ENCODE peak calls at places on chromosomes 12 and 14, in ten cellular contexts. One of them, this sample, is unnamed. For H3K79me2, the result is how much of the 10 kb centered on the place peaks cover.

GRCh38 chr12:117472983-117473382 is 111.6 kb upstream of the NOS1 start:
- DNase-seq in GM23338: peak
- DNase-seq in fibroblast of lung: no peak
- DNase-seq in GM23248: peak
- DNase-seq in mesendoderm: peak
- DNase-seq in H9: peak
- DNase-seq in K562: peak
- DNase-seq in PC-9: no peak
- DNase-seq in PC-3: peak
- DNase-seq in neural progenitor cell: peak
- DNase-seq in this sample: no peak

GRCh38 chr12:58712981-58713380 is 207.3 kb downstream of the LRIG3 start:
- DNase-seq in PC-9: no peak
- DNase-seq in H9: no peak
- DNase-seq in K562: no peak
- DNase-seq in PC-3: no peak
- DNase-seq in neural progenitor cell: no peak
- DNase-seq in fibroblast of lung: peak
- DNase-seq in mesendoderm: no peak
- DNase-seq in GM23338: no peak
- DNase-seq in GM23248: peak
- DNase-seq in this sample: no peak

GRCh38 chr12:24901975-24902461 is 46.9 kb downstream of the BCAT1 start:
- DNase-seq in neural progenitor cell: peak
- DNase-seq in PC-3: no peak
- DNase-seq in H9: peak
- DNase-seq in PC-9: no peak
- DNase-seq in K562: no peak
- DNase-seq in fibroblast of lung: peak
- DNase-seq in mesendoderm: peak
- DNase-seq in GM23248: no peak
- DNase-seq in GM23338: peak
- DNase-seq in this sample: peak

GRCh38 chr12:89038831-89039509 is 313.3 kb downstream of the DUSP6 start:
- DNase-seq in K562: no peak
- DNase-seq in mesendoderm: no peak
- DNase-seq in fibroblast of lung: no peak
- DNase-seq in GM23338: no peak
- DNase-seq in PC-9: no peak
- DNase-seq in H9: no peak
- DNase-seq in GM23248: no peak
- DNase-seq in neural progenitor cell: no peak
- DNase-seq in PC-3: no peak
- DNase-seq in this sample: no peak

GRCh38 chr12:68349921-68350606 is 17.9 kb upstream of the MDM1 start:
- DNase-seq in PC-9: no peak
- DNase-seq in GM23248: peak
- DNase-seq in neural progenitor cell: no peak
- DNase-seq in H9: no peak
- DNase-seq in PC-3: peak
- DNase-seq in GM23338: no peak
- DNase-seq in K562: no peak
- DNase-seq in fibroblast of lung: no peak
- DNase-seq in mesendoderm: no peak
- DNase-seq in this sample: no peak

GRCh38 chr12:100795193-100796179 is 910 bp downstream of the ANO4 start:
- DNase-seq in GM23338: no peak
- DNase-seq in PC-3: no peak
- DNase-seq in H9: no peak
- DNase-seq in neural progenitor cell: no peak
- DNase-seq in fibroblast of lung: peak
- DNase-seq in PC-9: no peak
- DNase-seq in GM23248: peak
- DNase-seq in mesendoderm: peak
- DNase-seq in K562: no peak
- DNase-seq in this sample: no peak

GRCh38 chr14:105499256-105500035 is 8.4 kb downstream of the TEDC1 start:
- DNase-seq in mesendoderm: no peak
- DNase-seq in GM23338: no peak
- DNase-seq in PC-9: no peak
- DNase-seq in fibroblast of lung: no peak
- DNase-seq in neural progenitor cell: no peak
- DNase-seq in PC-3: no peak
- DNase-seq in H9: peak
- DNase-seq in GM23248: no peak
- DNase-seq in K562: no peak
- DNase-seq in this sample: no peak

GRCh38 chr12:52461693-52462092 is 9.7 kb upstream of the KRT6B start:
- DNase-seq in H9: no peak
- DNase-seq in neural progenitor cell: no peak
- DNase-seq in K562: no peak
- DNase-seq in GM23248: no peak
- DNase-seq in PC-9: no peak
- DNase-seq in GM23338: no peak
- DNase-seq in mesendoderm: peak
- DNase-seq in PC-3: no peak
- DNase-seq in fibroblast of lung: no peak
- DNase-seq in this sample: no peak

GRCh38 chr12:38895446-38895845 is 9.9 kb downstream of the CPNE8 start:
- DNase-seq in K562: no peak
- DNase-seq in fibroblast of lung: no peak
- DNase-seq in H9: no peak
- DNase-seq in PC-9: no peak
- DNase-seq in mesendoderm: no peak
- DNase-seq in neural progenitor cell: no peak
- DNase-seq in PC-3: no peak
- DNase-seq in GM23338: no peak
- DNase-seq in GM23248: no peak
- DNase-seq in this sample: no peak

GRCh38 chr12:87270894-87271293 is 758.3 kb downstream of the C12orf50 start:
- DNase-seq in K562: no peak
- DNase-seq in H9: no peak
- DNase-seq in mesendoderm: no peak
- DNase-seq in GM23248: peak
- DNase-seq in PC-9: no peak
- DNase-seq in GM23338: no peak
- DNase-seq in fibroblast of lung: peak
- DNase-seq in PC-3: peak
- DNase-seq in neural progenitor cell: peak
- DNase-seq in this sample: no peak

GRCh38 chr14:40985584-40985983 is 621.1 kb upstream of the LRFN5 start:
- DNase-seq in mesendoderm: no peak
- DNase-seq in K562: no peak
- DNase-seq in H9: no peak
- DNase-seq in PC-3: no peak
- DNase-seq in PC-9: no peak
- DNase-seq in GM23338: no peak
- DNase-seq in fibroblast of lung: no peak
- DNase-seq in neural progenitor cell: no peak
- DNase-seq in GM23248: no peak
- DNase-seq in this sample: no peak

GRCh38 chr12:65999564-66000280 is 130.8 kb downstream of the LLPH start:
- DNase-seq in PC-9: peak
- DNase-seq in mesendoderm: no peak
- DNase-seq in K562: no peak
- DNase-seq in neural progenitor cell: no peak
- DNase-seq in H9: no peak
- DNase-seq in fibroblast of lung: peak
- DNase-seq in PC-3: peak
- DNase-seq in GM23338: no peak
- DNase-seq in GM23248: peak
- DNase-seq in this sample: peak

GRCh38 chr12:126219654-126220279 is 1154.5 kb downstream of the AACS start:
- DNase-seq in neural progenitor cell: no peak
- DNase-seq in fibroblast of lung: peak
- DNase-seq in GM23338: no peak
- DNase-seq in PC-9: no peak
- DNase-seq in GM23248: no peak
- DNase-seq in PC-3: no peak
- DNase-seq in H9: no peak
- DNase-seq in mesendoderm: no peak
- DNase-seq in K562: no peak
- DNase-seq in this sample: no peak
- H3K4me2 ChIP-seq in neural progenitor cell: no peak
- H3K4me2 ChIP-seq in fibroblast of lung: no peak
- H3K4me2 ChIP-seq in GM23338: no peak
- H3K4me2 ChIP-seq in PC-9: no peak
- H3K4me2 ChIP-seq in GM23248: no peak
- H3K4me2 ChIP-seq in PC-3: no peak
- H3K4me2 ChIP-seq in H9: no peak
- H3K4me2 ChIP-seq in mesendoderm: no peak
- H3K4me2 ChIP-seq in K562: no peak
- H3K4me2 ChIP-seq in this sample: no peak

GRCh38 chr12:93167331-93167730 is 210.4 kb upstream of the NUDT4 start:
- DNase-seq in K562: no peak
- DNase-seq in fibroblast of lung: no peak
- DNase-seq in GM23248: no peak
- DNase-seq in mesendoderm: no peak
- DNase-seq in PC-3: no peak
- DNase-seq in GM23338: no peak
- DNase-seq in neural progenitor cell: no peak
- DNase-seq in PC-9: no peak
- DNase-seq in H9: no peak
- DNase-seq in this sample: no peak

GRCh38 chr12:93166891-93167307 is 210.8 kb upstream of the NUDT4 start:
- DNase-seq in GM23338: no peak
- DNase-seq in PC-3: no peak
- DNase-seq in K562: no peak
- DNase-seq in GM23248: no peak
- DNase-seq in H9: no peak
- DNase-seq in neural progenitor cell: no peak
- DNase-seq in fibroblast of lung: no peak
- DNase-seq in mesendoderm: no peak
- DNase-seq in PC-9: no peak
- DNase-seq in this sample: no peak

GRCh38 chr12:93164103-93164880 is 213.4 kb upstream of the NUDT4 start:
- DNase-seq in neural progenitor cell: no peak
- DNase-seq in GM23248: peak
- DNase-seq in PC-9: no peak
- DNase-seq in GM23338: no peak
- DNase-seq in mesendoderm: no peak
- DNase-seq in PC-3: peak
- DNase-seq in K562: no peak
- DNase-seq in fibroblast of lung: peak
- DNase-seq in H9: no peak
- DNase-seq in this sample: peak

GRCh38 chr12:93165384-93165932 is 212.3 kb upstream of the NUDT4 start:
- DNase-seq in GM23338: no peak
- DNase-seq in PC-3: no peak
- DNase-seq in GM23248: no peak
- DNase-seq in PC-9: no peak
- DNase-seq in fibroblast of lung: no peak
- DNase-seq in neural progenitor cell: peak
- DNase-seq in K562: no peak
- DNase-seq in mesendoderm: peak
- DNase-seq in H9: no peak
- DNase-seq in this sample: no peak

GRCh38 chr12:93163260-93164036 is 214.3 kb upstream of the NUDT4 start:
- DNase-seq in GM23248: peak
- DNase-seq in K562: no peak
- DNase-seq in H9: no peak
- DNase-seq in PC-9: no peak
- DNase-seq in fibroblast of lung: peak
- DNase-seq in PC-3: peak
- DNase-seq in neural progenitor cell: no peak
- DNase-seq in GM23338: no peak
- DNase-seq in mesendoderm: no peak
- DNase-seq in this sample: no peak
- H3K27ac ChIP-seq in GM23248: peak
- H3K27ac ChIP-seq in K562: no peak
- H3K27ac ChIP-seq in H9: no peak
- H3K27ac ChIP-seq in PC-9: peak
- H3K27ac ChIP-seq in fibroblast of lung: no peak
- H3K27ac ChIP-seq in PC-3: peak
- H3K27ac ChIP-seq in neural progenitor cell: no peak
- H3K27ac ChIP-seq in GM23338: no peak
- H3K27ac ChIP-seq in mesendoderm: no peak
- H3K27ac ChIP-seq in this sample: no peak

DNA sequence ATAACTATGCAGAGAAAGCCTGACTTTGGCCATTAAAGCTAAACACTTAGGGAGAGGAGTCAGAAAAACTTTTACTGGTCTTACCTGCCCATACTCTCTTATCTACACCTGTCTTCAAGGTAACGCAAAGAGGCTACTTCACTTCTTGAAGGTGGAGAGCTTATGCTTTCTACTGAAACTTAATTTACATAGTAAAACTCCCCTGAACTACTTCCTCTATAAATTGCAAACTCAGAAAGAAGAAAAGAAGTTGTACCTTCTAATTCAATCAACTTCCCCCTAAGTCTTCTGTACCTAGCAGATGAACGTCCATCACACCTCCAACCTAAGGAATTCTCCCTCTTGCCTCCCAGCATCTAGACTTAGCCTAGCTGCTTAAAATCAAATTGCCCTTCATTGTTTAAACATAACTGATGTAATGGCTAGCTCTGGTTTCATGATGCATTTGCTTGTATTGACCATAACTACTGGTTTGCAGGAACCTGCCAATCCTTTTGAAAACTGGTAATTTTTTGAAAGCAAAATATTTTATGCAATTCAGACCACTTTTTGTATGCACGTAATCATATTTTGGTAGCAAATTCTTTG is 87.7 kb downstream of the STON2 start:
- DNase-seq in fibroblast of lung: no peak
- DNase-seq in GM23248: no peak
- DNase-seq in H9: no peak
- DNase-seq in neural progenitor cell: no peak
- DNase-seq in K562: no peak
- DNase-seq in GM23338: peak
- DNase-seq in mesendoderm: peak
- DNase-seq in PC-9: no peak
- DNase-seq in PC-3: no peak
- DNase-seq in this sample: no peak
- H3K79me2 ChIP-seq in fibroblast of lung: under half
- H3K79me2 ChIP-seq in GM23248: under half
- H3K79me2 ChIP-seq in H9: under half
- H3K79me2 ChIP-seq in neural progenitor cell: under half
- H3K79me2 ChIP-seq in K562: under half
- H3K79me2 ChIP-seq in GM23338: under half
- H3K79me2 ChIP-seq in mesendoderm: under half
- H3K79me2 ChIP-seq in PC-9: under half
- H3K79me2 ChIP-seq in PC-3: under half
- H3K79me2 ChIP-seq in this sample: half or more

DNA sequence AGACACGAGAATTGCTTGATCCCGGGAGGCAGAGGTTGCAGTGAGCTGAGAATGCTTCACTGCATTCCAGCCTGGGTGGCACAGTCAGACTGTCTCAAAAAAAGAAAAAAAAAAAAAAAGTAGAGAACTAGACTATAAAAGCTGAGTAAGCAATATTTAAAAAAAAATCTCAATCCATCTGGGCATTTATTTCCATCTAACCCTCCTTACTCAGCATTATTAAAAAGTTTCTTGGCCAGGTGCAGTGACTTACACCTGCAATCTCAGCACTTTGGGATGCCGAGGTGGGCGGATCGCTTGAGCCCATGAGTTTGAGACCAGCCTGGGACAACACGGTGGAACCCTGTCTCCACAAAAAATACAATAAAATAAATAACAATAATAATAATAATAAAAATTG is 4.5 kb downstream of the SUPT16H start:
- DNase-seq in PC-9: no peak
- DNase-seq in neural progenitor cell: no peak
- DNase-seq in GM23338: no peak
- DNase-seq in GM23248: no peak
- DNase-seq in fibroblast of lung: no peak
- DNase-seq in K562: no peak
- DNase-seq in H9: no peak
- DNase-seq in PC-3: no peak
- DNase-seq in mesendoderm: no peak
- DNase-seq in this sample: no peak
- H3K4me2 ChIP-seq in PC-9: no peak
- H3K4me2 ChIP-seq in neural progenitor cell: no peak
- H3K4me2 ChIP-seq in GM23338: no peak
- H3K4me2 ChIP-seq in GM23248: no peak
- H3K4me2 ChIP-seq in fibroblast of lung: no peak
- H3K4me2 ChIP-seq in K562: no peak
- H3K4me2 ChIP-seq in H9: no peak
- H3K4me2 ChIP-seq in PC-3: no peak
- H3K4me2 ChIP-seq in mesendoderm: no peak
- H3K4me2 ChIP-seq in this sample: no peak